ENCODE peak calls at places on chromosomes 4 and X, in seven cellular contexts. Z is mesendoderm, E is MM.1S, F is GM12865, H is AG09309, B is colonic mucosa, Q is stomach. X is an unnamed sample.

GRCh38 chr4:125323547-125324100 is 8.9 kb downstream of the FAT4 start:
- DNase-seq in E (no peak), F (no peak), H (no peak), Q (no peak), Z (peak), B (no peak), X (no peak)

GRCh38 chrX:11172413-11172812 is 61.3 kb downstream of the HCCS start:
- DNase-seq in B (no peak), Q (no peak), F (no peak), E (no peak), H (no peak), Z (no peak), X (no peak)

GRCh38 chrX:120302434-120302833 is 8.8 kb downstream of the TMEM255A start:
- DNase-seq in H (no peak), E (peak), Z (peak), B (peak), F (peak), Q (no peak), X (peak)

GRCh38 chr4:99736846-99737245 is 79.2 kb upstream of the C4orf54 start:
- DNase-seq in E (no peak), B (no peak), Q (no peak), F (no peak), H (no peak), Z (no peak), X (no peak)

GRCh38 chr4:139568206-139568969 is 12.4 kb upstream of the SETD7 start:
- DNase-seq in E (no peak), B (no peak), Z (peak), Q (no peak), F (no peak), H (no peak), X (no peak)

GRCh38 chr4:88078592-88078991 is 71.2 kb downstream of the PKD2 start:
- DNase-seq in Z (peak), E (no peak), B (no peak), H (no peak), F (no peak), Q (no peak), X (no peak)

GRCh38 chr4:183504930-183505555 is at the start of gene ING2:
- DNase-seq in Q (no peak), E (peak), H (no peak), F (no peak), B (peak), Z (peak), X (peak)

GRCh38 chr4:145154573-145154972 is 25.8 kb downstream of the OTUD4 start:
- DNase-seq in B (no peak), E (peak), Q (no peak), Z (peak), F (peak), H (no peak), X (peak)

GRCh38 chrX:140090800-140091275 is 125.5 kb upstream of the CXorf66 start:
- DNase-seq in B (no peak), Q (no peak), F (no peak), H (no peak), Z (peak), E (no peak), X (no peak)
- H3K4me3 ChIP-seq in B (no peak), Q (peak), F (no peak), H (no peak), Z (no peak), E (no peak), X (no peak)

GRCh38 chr4:17781072-17781830 is at the start of gene FAM184B:
- DNase-seq in F (no peak), H (no peak), Q (no peak), E (no peak), B (no peak), Z (peak), X (no peak)
- H3K4me3 ChIP-seq in F (no peak), H (peak), Q (peak), E (no peak), B (peak), Z (no peak), X (no peak)

DNA sequence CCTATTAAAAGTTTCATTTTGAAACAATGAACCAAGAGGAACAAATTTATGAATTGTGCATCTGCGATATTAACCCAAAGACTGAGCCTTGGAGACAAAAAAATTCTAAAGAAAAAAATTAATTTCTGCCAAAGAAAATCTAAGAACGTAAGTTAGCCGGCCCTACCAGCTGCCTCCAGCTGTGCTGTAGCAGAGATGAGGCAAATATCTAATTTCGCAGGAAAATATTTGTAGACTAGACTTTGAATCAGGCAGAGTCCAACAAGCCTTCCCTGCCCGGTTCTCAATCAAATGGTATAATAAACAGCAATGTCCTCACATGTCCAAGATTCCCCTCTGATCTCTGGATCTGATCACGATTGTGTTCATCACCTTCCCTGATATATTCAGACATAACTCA is 21.2 kb upstream of the SMIM20 start:
- DNase-seq in H (no peak), E (no peak), B (no peak), F (no peak), Z (no peak), Q (no peak), X (no peak)
- H3K4me3 ChIP-seq in H (no peak), E (no peak), B (no peak), F (no peak), Z (no peak), Q (no peak), X (no peak)

GRCh38 chrX:118976599-118977340 is 2.4 kb downstream of the LONRF3 start:
- DNase-seq in F (peak), Z (peak), E (no peak), B (peak), Q (peak), H (no peak), X (peak)
- H3K4me3 ChIP-seq in F (no peak), Z (no peak), E (no peak), B (peak), Q (peak), H (peak), X (peak)

GRCh38 chr4:36997727-36998126 is 246.8 kb upstream of the NWD2 start:
- DNase-seq in F (peak), H (no peak), B (no peak), Q (no peak), E (no peak), Z (no peak), X (no peak)

GRCh38 chr4:37002625-37003024 is 241.9 kb upstream of the NWD2 start:
- DNase-seq in F (no peak), B (no peak), E (no peak), H (no peak), Q (no peak), Z (peak), X (no peak)

GRCh38 chr4:37000281-37000680 is 244.3 kb upstream of the NWD2 start:
- DNase-seq in H (no peak), Z (peak), F (no peak), E (no peak), Q (no peak), B (no peak), X (no peak)

DNA sequence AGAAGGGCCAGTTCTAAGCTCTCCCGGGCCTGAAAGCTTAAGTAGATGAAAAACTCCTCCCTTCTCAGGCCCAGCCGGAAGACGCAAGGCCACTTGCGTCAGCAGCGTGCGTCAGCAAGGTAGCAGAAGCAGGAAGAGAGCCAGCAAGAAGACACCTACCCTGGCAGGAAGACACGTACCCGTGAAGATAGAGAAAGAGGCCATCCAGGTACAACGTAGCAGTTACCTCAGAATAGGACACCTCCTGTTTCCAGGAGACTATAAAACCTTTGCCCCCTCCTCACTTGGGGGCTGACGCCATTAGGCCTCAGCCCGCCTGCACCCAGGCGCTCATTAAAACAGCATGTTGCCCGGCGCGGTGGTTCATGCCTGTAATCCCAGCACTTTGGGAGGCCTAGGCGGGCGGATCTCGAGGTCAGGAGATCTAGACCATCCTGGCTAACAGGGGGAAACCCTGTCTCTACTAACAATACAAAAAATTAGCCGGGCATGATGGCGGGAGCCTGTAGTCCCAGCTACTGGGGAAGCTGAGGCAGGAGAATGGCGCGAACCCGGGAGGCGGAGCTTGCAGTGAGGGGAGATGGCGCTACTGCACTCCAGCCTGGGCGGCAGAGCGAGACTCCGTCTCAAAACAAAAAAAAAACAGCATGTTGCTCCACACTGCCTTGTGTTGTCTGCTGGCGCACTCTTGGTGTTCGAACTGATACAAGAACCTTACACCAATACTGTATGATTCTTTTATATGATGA is 242.7 kb upstream of the NWD2 start:
- DNase-seq in Z (no peak), F (no peak), E (no peak), H (no peak), B (no peak), Q (no peak), X (no peak)
- H3K4me3 ChIP-seq in Z (no peak), F (no peak), E (no peak), H (no peak), B (no peak), Q (no peak), X (no peak)

GRCh38 chrX:64977830-64978229 is 1.6 kb upstream of the ZC4H2 start:
- DNase-seq in H (no peak), Q (no peak), B (no peak), Z (no peak), E (no peak), F (no peak), X (no peak)

GRCh38 chrX:64975491-64975890 is 759 bp downstream of the ZC4H2 start:
- DNase-seq in H (no peak), F (peak), E (peak), Q (peak), B (peak), Z (peak), X (peak)

GRCh38 chrX:64976673-64977040 is 407 bp upstream of the ZC4H2 start:
- DNase-seq in Q (no peak), Z (peak), B (no peak), E (no peak), F (no peak), H (no peak), X (no peak)

GRCh38 chrX:64975989-64976672 is at the start of gene ZC4H2:
- DNase-seq in H (peak), Q (peak), E (peak), F (peak), B (peak), Z (peak), X (peak)

DNA sequence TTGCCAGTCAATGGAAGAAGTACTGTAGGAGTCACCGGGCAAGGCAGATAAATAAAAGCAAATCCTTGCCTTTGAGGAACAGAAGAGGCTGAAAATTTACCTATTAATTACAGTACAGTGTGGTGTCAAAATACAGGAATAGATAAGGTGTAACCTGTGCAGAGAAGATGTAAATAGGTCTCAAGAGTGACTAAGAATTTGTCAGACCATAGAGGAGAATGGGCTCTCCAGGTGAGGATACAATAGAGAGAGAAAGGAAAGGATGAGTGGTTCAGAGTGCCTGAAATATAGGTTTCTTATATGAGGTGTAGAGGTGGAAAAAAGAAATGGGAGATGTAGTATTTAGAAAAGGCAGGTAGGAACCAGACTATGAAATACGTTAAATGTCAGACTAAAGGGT is 801 bp upstream of the ZC4H2 start:
- DNase-seq in F (no peak), E (no peak), Z (no peak), B (no peak), H (no peak), Q (no peak), X (no peak)
- H3K4me3 ChIP-seq in F (no peak), E (no peak), Z (no peak), B (no peak), H (no peak), Q (peak), X (no peak)

GRCh38 chr4:106355193-106355592 is 13.4 kb downstream of the GIMD1 start:
- DNase-seq in H (no peak), B (no peak), E (no peak), Z (peak), Q (no peak), F (no peak), X (no peak)
- H3K4me3 ChIP-seq in H (no peak), B (no peak), E (no peak), Z (no peak), Q (no peak), F (no peak), X (no peak)

GRCh38 chr4:108324450-108324849 is 155.7 kb upstream of the LEF1 start:
- DNase-seq in H (no peak), E (no peak), F (no peak), Z (no peak), B (no peak), Q (no peak), X (no peak)
- H3K4me3 ChIP-seq in H (no peak), E (no peak), F (no peak), Z (no peak), B (no peak), Q (no peak), X (no peak)

X was measured in Karpas-422.